ENCODE peak calls at places on chromosome 7, in ten cellular contexts. H is HepG2; O is K562; X is CD4-positive, alpha-beta memory T cell; J is body of pancreas; K is DND-41; N is GM23248; S is stomach; M is pancreas; U is SJSA1. Z is an unnamed sample.

GRCh38 chr7:134892002-134892693 is 94.2 kb upstream of the AGBL3 start:
- DNase-seq in S (no peak), J (no peak), H (peak; percentile 81), O (no peak), X (no peak), N (peak; percentile 65), K (no peak), U (no peak), M (no peak), Z (no peak)

GRCh38 chr7:76071316-76072242 is 23.7 kb downstream of the MDH2 start:
- DNase-seq in K (no peak), M (no peak), N (no peak), H (no peak), O (no peak), X (no peak), U (no peak), S (no peak), J (no peak), Z (no peak)

GRCh38 chr7:42671627-42672026 is 240.2 kb downstream of the C7orf25 start:
- DNase-seq in H (no peak), O (no peak), X (no peak), S (no peak), K (no peak), U (no peak), N (peak; percentile 85), M (no peak), J (no peak), Z (no peak)

GRCh38 chr7:115211171-115211570 is 289.3 kb downstream of the MDFIC start:
- DNase-seq in U (no peak), X (no peak), M (no peak), N (no peak), J (no peak), K (no peak), H (no peak), O (no peak), S (no peak), Z (no peak)

GRCh38 chr7:69199661-69200060 is 398.6 kb upstream of the AUTS2 start:
- DNase-seq in S (no peak), O (no peak), J (no peak), M (no peak), X (no peak), N (no peak), U (no peak), K (peak; percentile 7), H (no peak), Z (no peak)

GRCh38 chr7:66939325-66939724 is 18.3 kb downstream of the TMEM248 start:
- DNase-seq in O (no peak), K (no peak), N (no peak), X (no peak), S (no peak), M (no peak), U (no peak), J (no peak), H (no peak), Z (no peak)

GRCh38 chr7:132575336-132575986 is 809 bp downstream of the PLXNA4 start:
- DNase-seq in M (no peak), X (no peak), N (peak; percentile 73), U (peak; percentile 6), J (peak; percentile 15), O (no peak), H (no peak), K (no peak), S (no peak), Z (peak; percentile 42)

GRCh38 chr7:50690541-50691011 is 92.1 kb downstream of the GRB10 start:
- DNase-seq in J (no peak), S (no peak), X (no peak), M (no peak), U (no peak), N (no peak), O (no peak), H (no peak), K (no peak), Z (no peak)

GRCh38 chr7:23205861-23206510 is 24.1 kb downstream of the NUP42 start:
- DNase-seq in K (no peak), J (no peak), M (no peak), S (no peak), N (no peak), H (no peak), X (peak; percentile 39), O (no peak), U (no peak), Z (peak; percentile 21)

GRCh38 chr7:1359681-1360485 is 99.4 kb downstream of the MICALL2 start:
- DNase-seq in J (no peak), X (no peak), M (no peak), K (no peak), S (no peak), O (no peak), H (no peak), N (no peak), U (no peak), Z (no peak)

GRCh38 chr7:26202019-26202985 is 757 bp downstream of the CBX3 start:
- DNase-seq in H (no peak), J (peak; percentile 66), K (peak; percentile 76), U (peak; percentile 39), O (peak; percentile 78), S (peak; percentile 38), N (peak; percentile 72), M (peak; percentile 72), X (peak; percentile 59), Z (peak; percentile 54)

GRCh38 chr7:109386959-109387358 is 817.3 kb downstream of the DNAJB9 start:
- DNase-seq in N (no peak), M (no peak), K (no peak), X (no peak), J (no peak), U (no peak), S (no peak), H (no peak), O (no peak), Z (no peak)

GRCh38 chr7:34312624-34313023 is 345.4 kb upstream of the NPSR1 start:
- DNase-seq in O (no peak), X (no peak), M (no peak), U (no peak), S (no peak), H (no peak), N (no peak), J (no peak), K (no peak), Z (no peak)

GRCh38 chr7:133746847-133747246 is 380.3 kb upstream of the LRGUK start:
- DNase-seq in S (no peak), N (no peak), J (no peak), K (no peak), H (peak; percentile 16), M (no peak), X (no peak), U (no peak), O (no peak), Z (no peak)

GRCh38 chr7:17682586-17682985 is 257.7 kb downstream of the SNX13 start:
- DNase-seq in O (no peak), N (peak; percentile 53), S (no peak), U (no peak), M (no peak), H (no peak), K (no peak), X (no peak), J (no peak), Z (no peak)

GRCh38 chr7:112723416-112723815 is 66.8 kb downstream of the TMEM168 start:
- DNase-seq in M (no peak), X (no peak), J (no peak), H (no peak), K (no peak), S (no peak), U (peak; percentile 4), O (no peak), N (peak; percentile 22), Z (no peak)

GRCh38 chr7:112132123-112132694 is 74.0 kb downstream of the DOCK4 start:
- DNase-seq in U (no peak), N (no peak), M (no peak), X (no peak), H (peak; percentile 69), S (no peak), O (no peak), K (no peak), J (no peak), Z (no peak)

GRCh38 chr7:139525750-139526149 is 2.3 kb downstream of the CLEC2L start:
- DNase-seq in J (no peak), X (no peak), N (no peak), O (no peak), K (no peak), M (no peak), H (no peak), U (no peak), S (no peak), Z (no peak)
- H3K27me3 ChIP-seq in J (no peaks in the 10 kb centered on the region), X (peaks cover 5% of the 10 kb centered on the region), N (peaks cover 22% of the 10 kb centered on the region), O (peaks cover 44% of the 10 kb centered on the region), K (peaks cover 5% of the 10 kb centered on the region), M (peaks cover 5% of the 10 kb centered on the region), H (no peaks in the 10 kb centered on the region), U (peaks cover 23% of the 10 kb centered on the region), S (no peaks in the 10 kb centered on the region), Z (peaks cover 3% of the 10 kb centered on the region)

GRCh38 chr7:5064391-5065106 is 18.9 kb downstream of the RBAK start:
- DNase-seq in N (peak; percentile 35), H (no peak), S (no peak), M (no peak), K (no peak), J (no peak), U (peak; percentile 32), X (no peak), O (no peak), Z (no peak)

GRCh38 chr7:5065107-5065407 is 19.4 kb downstream of the RBAK start:
- DNase-seq in J (no peak), M (no peak), X (no peak), O (no peak), U (no peak), S (no peak), K (no peak), H (no peak), N (no peak), Z (no peak)

DNA sequence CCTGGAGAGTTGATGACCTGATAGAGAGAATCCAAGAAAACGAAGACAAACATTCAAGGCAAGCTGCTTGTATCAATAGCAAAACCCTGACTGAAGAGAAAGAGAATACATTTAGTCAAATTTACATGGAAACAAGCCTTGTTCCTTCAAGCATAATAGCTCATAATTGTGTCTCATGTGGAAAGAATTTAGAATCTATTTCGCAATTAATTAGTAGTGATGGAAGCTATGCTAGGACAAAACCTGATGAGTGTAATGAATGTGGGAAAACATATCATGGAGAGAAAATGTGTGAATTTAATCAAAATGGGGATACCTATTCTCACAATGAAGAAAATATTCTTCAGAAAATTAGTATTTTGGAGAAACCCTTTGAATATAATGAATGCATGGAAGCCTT is 18.0 kb downstream of the RBAK start:
- DNase-seq in X (no peak), N (peak; percentile 16), K (no peak), J (no peak), U (no peak), O (no peak), S (no peak), H (no peak), M (no peak), Z (no peak)
- H3K9me3 ChIP-seq in X (peaks cover 74% of the 10 kb centered on the region), N (peaks cover 41% of the 10 kb centered on the region), K (peaks cover 86% of the 10 kb centered on the region), J (peaks cover 9% of the 10 kb centered on the region), U (peaks cover 46% of the 10 kb centered on the region), O (peaks cover 76% of the 10 kb centered on the region), S (peaks cover 100% of the 10 kb centered on the region), H (no peaks in the 10 kb centered on the region), M (peaks cover 23% of the 10 kb centered on the region), Z (peaks cover 19% of the 10 kb centered on the region)

GRCh38 chr7:45568536-45569289 is 5.5 kb upstream of the ADCY1 start:
- DNase-seq in H (no peak), O (no peak), N (no peak), U (no peak), K (no peak), J (no peak), M (no peak), S (no peak), X (no peak), Z (no peak)
- H3K27me3 ChIP-seq in H (peaks cover 4% of the 10 kb centered on the region), O (peaks cover 3% of the 10 kb centered on the region), N (peaks cover 28% of the 10 kb centered on the region), U (peaks cover 25% of the 10 kb centered on the region), K (no peaks in the 10 kb centered on the region), J (no peaks in the 10 kb centered on the region), M (no peaks in the 10 kb centered on the region), S (no peaks in the 10 kb centered on the region), X (peaks cover 5% of the 10 kb centered on the region), Z (no peaks in the 10 kb centered on the region)

GRCh38 chr7:153217032-153217431 is 457.5 kb downstream of the ACTR3B start:
- DNase-seq in N (no peak), X (no peak), K (no peak), U (no peak), S (no peak), M (no peak), H (no peak), J (no peak), O (no peak), Z (no peak)
- H3K9me3 ChIP-seq in N (peaks cover 5% of the 10 kb centered on the region), X (peaks cover 4% of the 10 kb centered on the region), K (no peaks in the 10 kb centered on the region), U (peaks cover 6% of the 10 kb centered on the region), S (peaks cover 53% of the 10 kb centered on the region), M (no peaks in the 10 kb centered on the region), H (peaks cover 17% of the 10 kb centered on the region), J (no peaks in the 10 kb centered on the region), O (no peaks in the 10 kb centered on the region), Z (no peaks in the 10 kb centered on the region)